ENCODE peak calls at places on chromosome 6, in nine cellular contexts. P is HTR-8/SVneo; T is colonic mucosa; D is RPMI7951; I is NCI-H1436; K is germinal center; M is T-helper 9 cell; G is bronchial epithelial cell; H is stimulated activated CD4-positive, alpha-beta T cell treated with anti-CD3 and anti-CD28 coated beads, Interleukin-2, amount 100 ng/mL, for 48 hours. A is an unnamed sample.

GRCh38 chr6:90915224-90915915 is 328.5 kb upstream of the MAP3K7 start:
- DNase-seq in P (no peak), T (no peak), D (no peak), I (no peak), K (no peak), M (no peak), G (no peak), H (no peak), A (no peak)

GRCh38 chr6:27238010-27238983 is 9.2 kb upstream of the PRSS16 start:
- DNase-seq in P (no peak), T (no peak), D (peak; percentile 42), I (no peak), K (no peak), M (no peak), G (peak; percentile 33), H (no peak), A (no peak)

GRCh38 chr6:33123732-33124524 is 48.1 kb downstream of the HLA-DPB1 start:
- DNase-seq in P (peak; percentile 37), T (no peak), D (peak; percentile 62), I (no peak), K (no peak), M (no peak), G (peak; percentile 33), H (peak; percentile 14), A (no peak)

GRCh38 chr6:2232445-2232844 is 13.0 kb downstream of the GMDS start:
- DNase-seq in P (no peak), T (no peak), D (no peak), I (no peak), K (no peak), M (no peak), G (no peak), H (no peak), A (no peak)

GRCh38 chr6:93848011-93848620 is 428.8 kb upstream of the EPHA7 start:
- DNase-seq in P (no peak), T (no peak), D (no peak), I (no peak), K (no peak), M (no peak), G (no peak), H (no peak), A (no peak)

GRCh38 chr6:10418862-10419748 is 4.2 kb upstream of the TFAP2A start:
- DNase-seq in P (no peak), T (no peak), D (no peak), I (no peak), K (no peak), M (no peak), G (peak; percentile 82), H (no peak), A (no peak)

GRCh38 chr6:143772110-143772509 is 71.0 kb upstream of the LTV1 start:
- DNase-seq in P (no peak), T (no peak), D (no peak), I (no peak), K (no peak), M (no peak), G (no peak), H (no peak), A (no peak)

GRCh38 chr6:27642744-27643456 is 170.0 kb upstream of the ZNF184 start:
- DNase-seq in P (no peak), T (no peak), D (no peak), I (no peak), K (no peak), M (no peak), G (no peak), H (no peak), A (no peak)

GRCh38 chr6:13763740-13764381 is 50.5 kb downstream of the MCUR1 start:
- DNase-seq in P (no peak), T (no peak), D (no peak), I (no peak), K (peak; percentile 25), M (no peak), G (no peak), H (peak; percentile 24), A (no peak)

GRCh38 chr6:30614843-30615218 is 2.2 kb downstream of the PPP1R10 start:
- DNase-seq in P (peak; percentile 84), T (peak; percentile 93), D (peak; percentile 97), I (peak; percentile 96), K (peak; percentile 89), M (peak; percentile 65), G (peak; percentile 96), H (peak; percentile 69), A (peak; percentile 76)

GRCh38 chr6:135162678-135163439 is 18.2 kb upstream of the MYB start:
- DNase-seq in P (no peak), T (peak; percentile 62), D (peak; percentile 60), I (no peak), K (peak; percentile 61), M (peak; percentile 38), G (no peak), H (peak; percentile 54), A (peak; percentile 47)

GRCh38 chr6:21171801-21172200 is 421.8 kb upstream of the SOX4 start:
- DNase-seq in P (no peak), T (no peak), D (peak; percentile 25), I (no peak), K (no peak), M (no peak), G (no peak), H (no peak), A (no peak)

GRCh38 chr6:1624071-1624847 is 14.5 kb downstream of the FOXC1 start:
- DNase-seq in P (no peak), T (no peak), D (no peak), I (no peak), K (no peak), M (no peak), G (no peak), H (no peak), A (no peak)

GRCh38 chr6:149190228-149190831 is 127.2 kb upstream of the TAB2 start:
- DNase-seq in P (no peak), T (peak; percentile 81), D (peak; percentile 56), I (no peak), K (peak; percentile 20), M (no peak), G (peak; percentile 40), H (peak; percentile 57), A (peak; percentile 58)

GRCh38 chr6:142416179-142416578 is 114.4 kb downstream of the ADGRG6 start:
- DNase-seq in P (peak; percentile 29), T (no peak), D (peak; percentile 94), I (no peak), K (no peak), M (no peak), G (peak; percentile 62), H (no peak), A (no peak)

GRCh38 chr6:111980979-111981378 is 72.9 kb upstream of the CCN6 start:
- DNase-seq in P (no peak), T (no peak), D (no peak), I (no peak), K (no peak), M (no peak), G (no peak), H (no peak), A (peak; percentile 64)

GRCh38 chr6:91317984-91318383 is 731.1 kb upstream of the MAP3K7 start:
- DNase-seq in P (no peak), T (no peak), D (no peak), I (no peak), K (no peak), M (no peak), G (no peak), H (no peak), A (no peak)

GRCh38 chr6:123849406-123849805 is 45.7 kb downstream of the NKAIN2 start:
- DNase-seq in P (no peak), T (no peak), D (no peak), I (no peak), K (no peak), M (no peak), G (no peak), H (no peak), A (no peak)

GRCh38 chr6:111997863-111998191 is 56.1 kb upstream of the CCN6 start:
- DNase-seq in P (no peak), T (no peak), D (no peak), I (no peak), K (no peak), M (no peak), G (no peak), H (no peak), A (peak; percentile 67)

GRCh38 chr6:1535295-1535694 is 74.4 kb upstream of the FOXC1 start:
- DNase-seq in P (peak; percentile 26), T (no peak), D (no peak), I (no peak), K (no peak), M (peak; percentile 32), G (peak; percentile 71), H (no peak), A (no peak)

GRCh38 chr6:28943557-28944411 is 20.0 kb upstream of the TRIM27 start:
- DNase-seq in P (no peak), T (peak; percentile 86), D (peak; percentile 80), I (peak; percentile 22), K (peak; percentile 16), M (peak; percentile 18), G (peak; percentile 57), H (peak; percentile 77), A (peak; percentile 80)

GRCh38 chr6:39929039-39929732 is 5.1 kb downstream of the MOCS1 start:
- DNase-seq in P (no peak), T (no peak), D (peak; percentile 24), I (no peak), K (no peak), M (no peak), G (no peak), H (no peak), A (no peak)

GRCh38 chr6:154814063-154814462 is 80.8 kb downstream of the SCAF8 start:
- DNase-seq in P (no peak), T (no peak), D (no peak), I (no peak), K (peak; percentile 13), M (no peak), G (no peak), H (no peak), A (no peak)

GRCh38 chr6:85756982-85757381 is 114.3 kb upstream of the SYNCRIP start:
- DNase-seq in P (peak; percentile 5), T (no peak), D (peak; percentile 25), I (peak; percentile 3), K (no peak), M (no peak), G (peak; percentile 45), H (no peak), A (no peak)

GRCh38 chr6:42104095-42104806 is 38.2 kb downstream of the C6orf132 start:
- DNase-seq in P (no peak), T (peak; percentile 59), D (no peak), I (no peak), K (peak; percentile 84), M (peak; percentile 57), G (no peak), H (peak; percentile 78), A (peak; percentile 86)

GRCh38 chr6:118350881-118351430 is 197.1 kb upstream of the PLN start:
- DNase-seq in P (no peak), T (no peak), D (peak; percentile 42), I (no peak), K (no peak), M (no peak), G (no peak), H (no peak), A (no peak)

GRCh38 chr6:130320908-130321307 is 44.9 kb upstream of the TMEM200A start:
- DNase-seq in P (no peak), T (no peak), D (no peak), I (no peak), K (no peak), M (no peak), G (peak; percentile 22), H (no peak), A (no peak)

GRCh38 chr6:168160506-168161370 is 81.7 kb upstream of the FRMD1 start:
- DNase-seq in P (no peak), T (peak; percentile 15), D (no peak), I (no peak), K (no peak), M (no peak), G (no peak), H (no peak), A (no peak)

GRCh38 chr6:53999088-53999755 is 112.0 kb upstream of the MLIP start:
- DNase-seq in P (no peak), T (no peak), D (no peak), I (no peak), K (no peak), M (no peak), G (no peak), H (no peak), A (no peak)

GRCh38 chr6:168050861-168051586 is 28.0 kb downstream of the FRMD1 start:
- DNase-seq in P (no peak), T (no peak), D (no peak), I (no peak), K (no peak), M (no peak), G (no peak), H (no peak), A (peak; percentile 35)

GRCh38 chr6:12024715-12025434 is 12.8 kb downstream of the HIVEP1 start:
- DNase-seq in P (no peak), T (no peak), D (no peak), I (no peak), K (no peak), M (no peak), G (peak; percentile 87), H (no peak), A (no peak)